ENCODE peak calls at places on chromosomes 7 and 10, in five cellular contexts. K, C, V, G and X are unnamed samples.

GRCh38 chr7:18495412-18496335 is at the start of gene HDAC9:
- DNase-seq in K (peak; percentile 77), C (peak; percentile 14), V (no peak), G (no peak), X (no peak)

GRCh38 chr7:128353189-128353588 is 8.3 kb downstream of the PRRT4 start:
- DNase-seq in K (no peak), C (no peak), V (no peak), G (no peak), X (no peak)

GRCh38 chr7:40584667-40585433 is 450.0 kb downstream of the SUGCT start:
- DNase-seq in K (peak; percentile 51), C (no peak), V (no peak), G (no peak), X (no peak)

GRCh38 chr10:102675887-102676616 is 31.8 kb downstream of the TRIM8 start:
- DNase-seq in K (peak; percentile 98), C (no peak), V (no peak), G (no peak), X (no peak)

GRCh38 chr10:110432814-110433565 is 64.7 kb upstream of the DUSP5 start:
- DNase-seq in K (no peak), C (no peak), V (no peak), G (no peak), X (no peak)

GRCh38 chr10:61633665-61634064 is 29.1 kb upstream of the CABCOCO1 start:
- DNase-seq in K (peak; percentile 70), C (no peak), V (no peak), G (no peak), X (no peak)

GRCh38 chr10:102120987-102121738 is 995 bp upstream of the LDB1 start:
- DNase-seq in K (peak; percentile 83), C (peak; percentile 46), V (peak; percentile 70), G (peak; percentile 74), X (peak; percentile 47)

GRCh38 chr10:58152698-58153263 is 114.9 kb downstream of the IPMK start:
- DNase-seq in K (peak; percentile 51), C (no peak), V (peak; percentile 59), G (no peak), X (peak; percentile 45)

GRCh38 chr10:25017661-25018060 is 1.2 kb downstream of the THNSL1 start:
- DNase-seq in K (no peak), C (no peak), V (no peak), G (no peak), X (no peak)

GRCh38 chr10:576130-576465 is 113.4 kb downstream of the DIP2C start:
- DNase-seq in K (peak; percentile 60), C (peak; percentile 44), V (no peak), G (peak; percentile 33), X (no peak)

GRCh38 chr7:101956130-101956529 is 138.7 kb downstream of the CUX1 start:
- DNase-seq in K (no peak), C (no peak), V (no peak), G (no peak), X (no peak)

GRCh38 chr10:88131561-88132139 is 268.2 kb downstream of the PTEN start:
- DNase-seq in K (peak; percentile 79), C (peak; percentile 42), V (no peak), G (no peak), X (no peak)

GRCh38 chr7:136728945-136729344 is 139.5 kb upstream of the CHRM2 start:
- DNase-seq in K (no peak), C (no peak), V (no peak), G (no peak), X (no peak)

GRCh38 chr10:61397175-61397986 is 55.8 kb downstream of the TMEM26 start:
- DNase-seq in K (peak; percentile 73), C (no peak), V (no peak), G (no peak), X (no peak)

GRCh38 chr7:115297651-115298050 is 375.8 kb downstream of the MDFIC start:
- DNase-seq in K (peak; percentile 89), C (no peak), V (no peak), G (no peak), X (no peak)

GRCh38 chr10:69732826-69733150 is 68.9 kb upstream of the COL13A1 start:
- DNase-seq in K (no peak), C (no peak), V (no peak), G (no peak), X (no peak)

GRCh38 chr10:110821508-110821907 is 50.2 kb upstream of the PDCD4 start:
- DNase-seq in K (no peak), C (peak; percentile 54), V (peak; percentile 29), G (peak; percentile 79), X (no peak)

GRCh38 chr10:58513189-58514101 is 773 bp downstream of the BICC1 start:
- DNase-seq in K (peak; percentile 82), C (peak; percentile 73), V (peak; percentile 51), G (peak; percentile 77), X (peak; percentile 75)

GRCh38 chr10:112373912-112374338 is at the start of gene ACSL5:
- DNase-seq in K (no peak), C (no peak), V (peak; percentile 78), G (no peak), X (no peak)

GRCh38 chr10:44673245-44673999 is 237.7 kb upstream of the TMEM72 start:
- DNase-seq in K (no peak), C (no peak), V (peak; percentile 51), G (no peak), X (no peak)

GRCh38 chr7:2654059-2654458 is 22.3 kb downstream of the TTYH3 start:
- DNase-seq in K (no peak), C (no peak), V (no peak), G (no peak), X (no peak)

GRCh38 chr7:76383089-76383944 is 24.5 kb upstream of the YWHAG start:
- DNase-seq in K (peak; percentile 26), C (no peak), V (no peak), G (no peak), X (no peak)

GRCh38 chr10:23156447-23157150 is 35.5 kb upstream of the PTF1A start:
- DNase-seq in K (no peak), C (no peak), V (no peak), G (no peak), X (no peak)

GRCh38 chr10:23157691-23158369 is 34.3 kb upstream of the PTF1A start:
- DNase-seq in K (peak; percentile 60), C (no peak), V (no peak), G (no peak), X (no peak)

GRCh38 chr10:23157239-23157661 is 34.9 kb upstream of the PTF1A start:
- DNase-seq in K (no peak), C (no peak), V (no peak), G (no peak), X (no peak)

GRCh38 chr10:23158370-23158769 is 33.7 kb upstream of the PTF1A start:
- DNase-seq in K (peak; percentile 42), C (no peak), V (peak; percentile 36), G (no peak), X (no peak)

DNA sequence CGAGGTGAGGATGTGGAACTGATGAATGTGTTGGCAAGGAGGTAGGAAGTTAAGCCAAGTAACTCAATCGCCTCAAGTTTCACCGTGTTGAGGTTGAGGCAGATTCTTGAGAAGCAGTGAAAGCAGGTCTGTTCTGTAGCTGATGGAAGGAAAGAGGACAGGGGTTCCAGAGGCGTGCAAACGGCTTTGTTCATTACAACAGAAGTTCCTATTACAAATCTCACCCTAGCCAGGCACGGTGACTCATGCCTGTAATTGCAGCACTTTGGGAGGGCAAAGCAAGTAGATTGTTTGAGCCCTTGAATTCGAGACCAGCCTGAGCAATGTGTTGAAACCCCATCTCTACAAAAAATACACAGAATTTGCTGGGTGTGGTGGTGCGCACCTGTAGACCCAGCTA is 36.9 kb upstream of the PTF1A start:
- DNase-seq in K (no peak), C (no peak), V (no peak), G (no peak), X (no peak)
- H3K4me3 ChIP-seq in K (no peak overlapping the region), C (no peak overlapping the region), V (no peak overlapping the region), G (no peak overlapping the region), X (no peak overlapping the region)

GRCh38 chr7:137933270-137934017 is 68.4 kb downstream of the CREB3L2 start:
- DNase-seq in K (peak; percentile 84), C (peak; percentile 61), V (no peak), G (peak; percentile 64), X (no peak)
- H3K4me1 ChIP-seq in K (peaks cover 50% of the 10 kb centered on the region), C (peaks cover 41% of the 10 kb centered on the region), V (peaks cover 21% of the 10 kb centered on the region), G (peaks cover 61% of the 10 kb centered on the region), X (peaks cover 58% of the 10 kb centered on the region)

DNA sequence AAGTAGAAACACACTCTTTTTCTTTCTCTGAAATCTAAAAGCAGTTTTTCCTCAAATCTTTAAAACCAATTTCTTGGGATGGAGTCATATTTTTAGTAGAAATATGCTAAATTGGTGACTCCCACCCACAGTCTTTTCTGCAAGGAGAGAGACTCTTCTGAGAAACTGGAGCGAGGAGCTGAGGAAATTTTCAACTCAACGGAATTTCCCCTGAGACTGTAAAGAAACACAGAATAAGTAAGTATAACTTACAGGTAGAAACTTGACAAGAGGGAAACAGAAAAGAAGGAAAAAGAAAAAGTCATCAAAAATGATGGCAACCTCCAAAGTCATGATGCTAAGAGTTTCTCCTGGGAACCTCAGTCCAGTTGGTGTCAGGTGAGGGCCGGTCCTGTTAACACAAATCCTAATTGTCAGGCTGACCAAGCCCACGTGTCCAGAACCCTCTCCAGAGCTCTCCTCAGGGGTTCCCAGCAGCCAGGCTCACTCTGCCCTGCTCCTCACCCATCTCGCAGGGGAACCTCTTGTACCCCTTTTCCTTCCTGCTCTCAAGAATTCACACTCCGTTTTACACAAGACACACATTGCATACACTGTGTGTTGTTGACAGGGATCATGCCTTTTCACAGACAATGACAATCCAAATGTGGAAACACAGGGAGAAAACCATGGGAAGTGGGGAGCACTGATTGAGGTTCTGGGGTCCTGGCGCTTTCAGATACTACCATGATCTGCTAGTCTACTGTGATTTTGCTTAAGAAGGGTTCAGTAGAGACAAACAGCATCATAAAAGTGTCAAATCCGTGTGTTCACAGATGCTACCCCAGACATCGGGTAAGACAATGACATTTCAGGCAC is 16.3 kb downstream of the IL2RA start:
- DNase-seq in K (no peak), C (no peak), V (peak; percentile 10), G (no peak), X (no peak)
- H3K27me3 ChIP-seq in K (peaks cover 9% of the 10 kb centered on the region), C (no peaks in the 10 kb centered on the region), V (no peaks in the 10 kb centered on the region), G (no peaks in the 10 kb centered on the region), X (no peaks in the 10 kb centered on the region)

GRCh38 chr7:33814400-33814799 is 90.9 kb upstream of the BMPER start:
- DNase-seq in K (no peak), C (no peak), V (no peak), G (no peak), X (no peak)
- H3K4me3 ChIP-seq in K (peak overlapping the region; percentile 32), C (peak overlapping the region; percentile 45), V (no peak overlapping the region), G (peak overlapping the region; percentile 41), X (peak overlapping the region; percentile 6)